ENCODE peak calls at places on chromosomes 1 and 21, in nine cellular contexts. O is activated T-cell treated with anti-CD3 and anti-CD28 coated beads for 48 hours; F is effector CD4-positive, alpha-beta T cell; J is BJ; S is AG20443; C is fibroblast of mammary gland; Y is stimulated activated CD8-positive, alpha-beta memory T cell treated with anti-CD3 and anti-CD28 coated beads, Interleukin-2, amount 100 ng/mL, for 48 hours; P is fibroblast of gingiva; R is SK-MEL-5. N is an unnamed sample.

GRCh38 chr1:25349606-25350005 is 11.5 kb downstream of the TMEM50A start:
- DNase-seq in J (no peak), P (no peak), F (no peak), Y (no peak), R (no peak), S (no peak), O (no peak), C (no peak), N (no peak)

GRCh38 chr1:62356257-62356835 is 37.1 kb upstream of the KANK4 start:
- DNase-seq in Y (no peak), R (peak), S (peak), C (peak), P (peak), F (no peak), O (no peak), J (peak), N (peak)

GRCh38 chr1:62882161-62882560 is 98.2 kb downstream of the ATG4C start:
- DNase-seq in R (peak), C (no peak), S (no peak), F (no peak), J (no peak), Y (no peak), P (no peak), O (no peak), N (no peak)

GRCh38 chr21:34936299-34936698 is 112.8 kb downstream of the RUNX1 start:
- DNase-seq in P (peak), S (peak), Y (no peak), O (no peak), R (no peak), C (peak), J (no peak), F (no peak), N (no peak)

GRCh38 chr1:201093561-201093960 is 18.7 kb downstream of the CACNA1S start:
- DNase-seq in P (no peak), F (no peak), R (no peak), C (no peak), Y (no peak), O (no peak), S (no peak), J (no peak), N (no peak)

GRCh38 chr1:37485902-37486679 is 11.7 kb downstream of the ZC3H12A start:
- DNase-seq in J (no peak), C (peak), S (peak), R (no peak), F (no peak), Y (no peak), O (no peak), P (peak), N (no peak)

GRCh38 chr1:228393268-228393699 is 13.4 kb downstream of the TRIM11 start:
- DNase-seq in S (peak), C (peak), J (peak), R (peak), F (no peak), Y (no peak), O (no peak), P (peak), N (no peak)

GRCh38 chr21:28391938-28392337 is 600.7 kb downstream of the LTN1 start:
- DNase-seq in C (no peak), J (no peak), P (peak), S (no peak), Y (no peak), O (no peak), R (no peak), F (no peak), N (no peak)

GRCh38 chr1:223531742-223532341 is 133.7 kb downstream of the CAPN8 start:
- DNase-seq in P (peak), C (peak), S (peak), Y (peak), O (peak), J (no peak), R (peak), F (peak), N (no peak)

N was measured in HS-27A.